ENCODE peak calls at places on chromosomes 12 and 14, in four cellular contexts. P is A549, T is suprapubic skin, R is IMR-90. F is an unnamed sample.

GRCh38 chr12:89556976-89557375 is 31.1 kb upstream of the POC1B start:
- DNase-seq in P (no peak), T (no peak), R (peak), F (no peak)

GRCh38 chr14:46580941-46581671 is 70.5 kb downstream of the RPL10L start:
- DNase-seq in P (peak), T (no peak), R (no peak), F (peak)

GRCh38 chr14:103418508-103418818 is 33.2 kb downstream of the MARK3 start:
- DNase-seq in P (no peak), T (no peak), R (peak), F (no peak)

GRCh38 chr12:79988368-79988767 is 53.5 kb upstream of the PPP1R12A start:
- DNase-seq in P (no peak), T (no peak), R (peak), F (no peak)

GRCh38 chr12:88960213-88960878 is 380.1 kb upstream of the KITLG start:
- DNase-seq in P (no peak), T (no peak), R (peak), F (no peak)

GRCh38 chr14:20093442-20093841 is 17.1 kb upstream of the OR4K17 start:
- DNase-seq in P (no peak), T (no peak), R (no peak), F (no peak)

GRCh38 chr14:92475451-92476187 is 38.0 kb upstream of the RIN3 start:
- DNase-seq in P (no peak), T (peak), R (no peak), F (peak)

GRCh38 chr14:81416233-81416927 is 16.3 kb upstream of the STON2 start:
- DNase-seq in P (no peak), T (no peak), R (no peak), F (no peak)

GRCh38 chr12:84757978-84758377 is 154.6 kb downstream of the SLC6A15 start:
- DNase-seq in P (no peak), T (no peak), R (peak), F (no peak)

GRCh38 chr14:52299692-52300278 is 14.3 kb upstream of the PTGER2 start:
- DNase-seq in P (peak), T (no peak), R (peak), F (no peak)

GRCh38 chr12:13074396-13075113 is 28.9 kb downstream of the GSG1 start:
- DNase-seq in P (no peak), T (no peak), R (peak), F (no peak)

GRCh38 chr12:108129017-108129812 is at the start of gene WSCD2:
- DNase-seq in P (peak), T (no peak), R (no peak), F (peak)

GRCh38 chr12:49366652-49367380 is 446 bp upstream of the SPATS2 start:
- DNase-seq in P (peak), T (peak), R (peak), F (peak)

GRCh38 chr12:122067966-122068365 is 10.6 kb upstream of the MLXIP start:
- DNase-seq in P (no peak), T (no peak), R (peak), F (peak)

GRCh38 chr12:52655720-52656124 is 3.7 kb upstream of the KRT2 start:
- DNase-seq in P (no peak), T (no peak), R (no peak), F (no peak)

GRCh38 chr14:65299837-65300236 is 112.7 kb upstream of the FUT8 start:
- DNase-seq in P (no peak), T (no peak), R (no peak), F (no peak)

GRCh38 chr14:103436533-103436932 is 51.3 kb downstream of the MARK3 start:
- DNase-seq in P (peak), T (no peak), R (peak), F (no peak)

GRCh38 chr12:125315771-125316170 is 250.5 kb downstream of the AACS start:
- DNase-seq in P (no peak), T (no peak), R (no peak), F (no peak)
- H3K27ac ChIP-seq in P (no peak), T (no peak), R (no peak), F (no peak)

DNA sequence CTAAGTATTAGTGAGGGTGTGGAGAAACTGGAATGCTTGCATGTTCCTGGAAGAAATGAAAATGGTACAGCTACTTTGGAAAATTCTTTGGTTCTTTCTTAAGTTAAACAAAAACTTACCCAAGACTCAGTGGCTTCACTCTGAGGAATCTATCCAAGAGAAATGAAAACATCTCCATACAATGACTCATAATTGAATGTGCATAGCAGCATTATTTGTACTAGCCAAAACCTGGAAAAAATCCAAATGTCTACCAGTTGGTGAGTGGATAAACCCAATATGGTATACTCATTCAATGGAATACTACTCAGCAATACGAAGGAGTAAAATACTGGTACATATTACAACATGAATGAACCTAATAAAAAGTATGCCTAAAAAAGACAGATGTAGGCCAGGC is 18.0 kb upstream of the CRACR2A start:
- DNase-seq in P (peak), T (no peak), R (peak), F (no peak)
- TF ChIP-seq POLR2A in P (no peak), T (no peak), R (no peak), F (no peak)

DNA sequence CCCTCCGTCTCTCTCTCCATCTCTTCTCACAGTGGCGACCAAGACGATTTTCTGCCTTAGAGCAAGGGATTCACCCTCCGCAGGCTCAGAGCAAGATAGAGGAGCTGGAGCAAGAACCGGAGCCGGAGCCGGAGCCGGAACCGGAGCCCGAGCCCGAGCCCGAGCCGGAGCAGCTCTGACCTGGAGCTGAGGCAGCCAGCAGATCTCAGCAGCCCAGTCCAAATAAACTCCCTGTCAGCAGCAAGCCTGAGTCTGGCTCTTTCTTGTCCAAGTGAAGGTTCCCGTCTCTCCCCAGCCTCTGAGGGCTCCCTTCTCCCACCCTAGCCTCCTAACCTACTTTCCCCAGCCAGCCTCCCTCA is 5.9 kb downstream of the LAG3 start:
- DNase-seq in P (peak), T (no peak), R (no peak), F (peak)
- H3K27ac ChIP-seq in P (peak), T (peak), R (peak), F (peak)

GRCh38 chr14:22822619-22823551 is 6.8 kb upstream of the MRPL52 start:
- DNase-seq in P (peak), T (peak), R (peak), F (peak)
- TF ChIP-seq POLR2A in P (no peak), T (no peak), R (peak), F (no peak)

GRCh38 chr14:94175403-94176146 is 1.5 kb downstream of the PPP4R4 start:
- DNase-seq in P (no peak), T (no peak), R (no peak), F (no peak)

GRCh38 chr14:94173471-94173884 is 644 bp upstream of the PPP4R4 start:
- DNase-seq in P (no peak), T (no peak), R (no peak), F (peak)

GRCh38 chr14:94172545-94172944 is 1.6 kb upstream of the PPP4R4 start:
- DNase-seq in P (no peak), T (no peak), R (no peak), F (no peak)

GRCh38 chr14:94174622-94175402 is 690 bp downstream of the PPP4R4 start:
- DNase-seq in P (no peak), T (no peak), R (no peak), F (peak)

GRCh38 chr14:94173885-94174621 is at the start of gene PPP4R4:
- DNase-seq in P (peak), T (peak), R (peak), F (peak)
- H3K27ac ChIP-seq in P (peak), T (peak), R (no peak), F (peak)

DNA sequence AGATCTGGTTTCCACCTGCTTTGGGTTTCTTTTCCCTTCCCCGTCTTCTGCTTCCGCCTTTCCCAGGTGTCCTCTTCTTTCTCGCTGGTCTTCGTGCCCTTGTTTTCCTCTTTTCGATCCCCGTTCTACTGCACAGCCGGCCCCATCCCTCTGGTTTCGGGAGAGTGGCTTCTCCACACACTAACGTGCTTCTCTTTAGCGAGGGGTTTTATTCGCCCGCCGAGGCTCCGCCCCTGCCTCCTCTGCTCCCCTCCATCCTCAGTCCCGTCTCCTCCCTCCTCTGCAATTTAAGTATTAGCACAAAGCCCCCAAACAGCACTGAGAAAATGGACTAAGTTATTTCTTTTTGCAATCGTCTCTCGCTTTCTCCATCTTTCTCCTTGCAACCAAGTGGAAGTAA is at the start of gene SLC7A8:
- DNase-seq in P (no peak), T (peak), R (no peak), F (peak)
- TF ChIP-seq POLR2A in P (no peak), T (no peak), R (no peak), F (peak)

GRCh38 chr14:33452982-33453381 is 497.9 kb downstream of the EGLN3 start:
- DNase-seq in P (no peak), T (no peak), R (no peak), F (no peak)

GRCh38 chr14:33455998-33456397 is 494.9 kb downstream of the EGLN3 start:
- DNase-seq in P (no peak), T (no peak), R (no peak), F (no peak)

GRCh38 chr14:33454707-33455106 is 496.2 kb downstream of the EGLN3 start:
- DNase-seq in P (no peak), T (no peak), R (no peak), F (no peak)

GRCh38 chr14:33454022-33454645 is 496.7 kb downstream of the EGLN3 start:
- DNase-seq in P (no peak), T (no peak), R (no peak), F (no peak)

DNA sequence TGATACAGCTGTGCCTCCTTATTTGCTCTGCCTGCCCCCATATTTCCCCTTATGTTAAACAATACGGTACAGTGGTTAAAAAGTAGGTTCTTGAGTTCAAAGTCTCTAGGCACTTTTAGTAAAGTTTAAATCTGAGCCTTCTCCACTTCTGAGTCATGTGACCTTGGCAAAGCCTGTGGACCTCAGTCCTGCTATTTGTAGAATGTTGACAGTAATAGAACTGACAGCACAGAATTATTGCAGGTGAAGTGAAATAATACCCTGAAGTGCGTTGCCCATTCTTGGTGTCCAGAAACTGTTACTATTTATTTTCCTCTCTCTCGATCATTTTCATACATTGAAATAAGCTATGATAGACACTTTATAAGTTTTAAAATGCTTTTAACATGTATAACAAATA is 499.7 kb downstream of the EGLN3 start:
- DNase-seq in P (no peak), T (no peak), R (no peak), F (no peak)
- H3K27ac ChIP-seq in P (no peak), T (no peak), R (no peak), F (no peak)

GRCh38 chr12:123271182-123271491 is 519 bp downstream of the CDK2AP1 start:
- DNase-seq in P (peak), T (no peak), R (peak), F (peak)
- TF ChIP-seq POLR2A in P (no peak), T (no peak), R (no peak), F (no peak)

DNA sequence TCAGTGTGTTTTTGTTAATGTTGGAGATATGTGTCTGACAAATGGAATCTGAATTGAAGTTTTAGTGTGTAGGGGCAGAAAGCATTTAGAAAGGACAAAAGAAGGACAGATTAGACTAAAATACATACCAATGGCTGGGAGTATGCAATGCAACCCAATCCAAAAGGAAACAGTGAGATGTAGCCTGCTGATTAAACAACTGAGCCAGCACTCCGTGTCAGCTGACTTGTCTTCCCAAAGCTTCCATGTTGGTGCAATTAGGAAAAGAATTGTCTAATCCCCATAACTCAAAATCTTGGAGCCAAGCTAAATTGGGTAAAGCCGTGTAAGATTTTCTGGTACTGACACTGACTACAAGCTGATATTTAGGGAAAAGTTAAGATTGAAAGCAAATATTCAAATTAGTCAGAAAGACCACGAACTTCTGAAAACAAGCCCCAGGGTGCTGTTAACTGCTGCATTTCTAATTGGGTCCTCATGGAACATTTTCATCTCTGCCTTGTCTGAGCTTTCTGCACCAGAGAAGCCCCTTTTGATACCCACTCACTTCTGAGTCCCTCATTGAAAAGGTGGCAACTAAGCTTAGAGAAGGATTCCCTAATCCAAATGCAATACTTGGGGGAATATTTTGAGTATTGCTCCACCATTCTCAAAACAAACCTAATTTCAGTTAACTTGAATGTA is 109.1 kb downstream of the DAD1 start:
- DNase-seq in P (no peak), T (no peak), R (no peak), F (no peak)
- H3K27ac ChIP-seq in P (no peak), T (peak), R (no peak), F (no peak)